ENCODE peak calls at places on chromosomes 12 and 14, in eight cellular contexts. H is CD4-positive, CD25-positive, alpha-beta regulatory T cell; Z is brain microvascular endothelial cell; O is body of pancreas; D is spleen; X is CD4-positive, alpha-beta memory T cell; T is ovary; C is esophagus squamous epithelium. G is an unnamed sample. For H3K27me3, the result is how much of the 10 kb centered on the place peaks cover.

GRCh38 chr12:6212086-6212485 is 11.9 kb downstream of the CD9 start:
- DNase-seq in O (no peak), X (no peak), C (no peak), T (no peak), Z (no peak), D (no peak), H (no peak), G (no peak)

GRCh38 chr12:400828-401227 is 616 bp upstream of the CCDC77 start:
- DNase-seq in Z (no peak), O (no peak), T (no peak), X (no peak), C (no peak), H (no peak), D (no peak), G (no peak)

GRCh38 chr14:72901361-72901760 is 7.5 kb upstream of the DPF3 start:
- DNase-seq in T (no peak), H (no peak), C (no peak), D (no peak), O (no peak), Z (no peak), X (no peak), G (no peak)

GRCh38 chr12:123363385-123363742 is 1.3 kb downstream of the SBNO1 start:
- DNase-seq in C (no peak), H (no peak), D (no peak), O (no peak), X (peak), Z (peak), T (no peak), G (no peak)

GRCh38 chr12:16884819-16885218 is 278.9 kb upstream of the LMO3 start:
- DNase-seq in D (no peak), Z (no peak), H (no peak), C (no peak), X (no peak), O (no peak), T (no peak), G (no peak)

GRCh38 chr12:27185234-27186045 is 58.6 kb upstream of the STK38L start:
- DNase-seq in C (no peak), X (peak), D (no peak), T (no peak), O (no peak), Z (peak), H (no peak), G (no peak)

GRCh38 chr14:54566410-54567223 is at the start of gene SAMD4A:
- DNase-seq in Z (peak), T (peak), O (peak), D (peak), X (peak), C (peak), H (peak), G (peak)

GRCh38 chr12:13196302-13196921 is at the start of gene EMP1:
- DNase-seq in X (peak), D (no peak), O (peak), C (peak), T (peak), Z (peak), H (peak), G (peak)

GRCh38 chr12:95739561-95740313 is 50.8 kb downstream of the NTN4 start:
- DNase-seq in T (peak), X (no peak), O (peak), H (no peak), D (peak), Z (no peak), C (no peak), G (no peak)

GRCh38 chr12:54058189-54058917 is 4.7 kb downstream of the HOXC4 start:
- DNase-seq in X (no peak), O (no peak), T (no peak), C (no peak), D (no peak), H (no peak), Z (no peak), G (no peak)
- H3K27me3 ChIP-seq in X (under half), O (under half), T (under half), C (under half), D (under half), H (under half), Z (half or more), G (under half)

DNA sequence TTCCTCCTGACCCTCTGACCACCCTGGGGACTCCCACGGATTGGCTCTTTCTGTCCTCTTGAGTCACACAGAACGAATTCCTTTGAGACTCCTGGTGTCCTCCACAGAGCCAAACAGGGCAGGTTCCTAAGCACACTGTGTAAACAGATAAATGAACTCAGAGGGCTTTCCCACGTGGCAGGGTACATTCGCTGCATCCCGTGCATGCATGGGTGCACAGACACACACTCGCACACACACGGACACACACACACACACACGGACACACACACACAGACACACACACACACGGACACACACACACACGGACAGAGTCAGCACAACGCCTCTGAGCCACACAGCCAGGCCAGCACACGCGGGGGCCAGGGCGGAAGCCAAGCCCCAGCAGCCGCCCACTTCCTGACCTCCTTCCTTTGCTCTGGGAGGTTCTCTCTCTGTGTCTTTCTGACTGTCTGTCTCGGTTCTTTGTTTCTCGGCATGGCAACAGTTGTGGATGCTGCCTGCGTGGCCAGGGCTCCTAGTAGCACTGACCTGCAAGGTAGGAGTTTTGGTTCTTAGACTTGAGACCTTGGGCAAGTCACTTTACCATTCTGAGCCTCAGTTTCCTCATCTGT is 706 bp downstream of the CRACR2A start:
- DNase-seq in X (peak), H (peak), T (peak), D (peak), O (peak), Z (peak), C (no peak), G (peak)
- H3K4me3 ChIP-seq in X (peak), H (peak), T (peak), D (peak), O (peak), Z (peak), C (peak), G (peak)

GRCh38 chr12:50507930-50508329 is 3.1 kb downstream of the DIP2B start:
- DNase-seq in H (peak), T (no peak), O (no peak), Z (no peak), C (no peak), D (no peak), X (no peak), G (no peak)
- H3K27ac ChIP-seq in H (peak), T (no peak), O (no peak), Z (no peak), C (peak), D (peak), X (no peak), G (no peak)

GRCh38 chr12:75207338-75208083 is 2.1 kb downstream of the KCNC2 start:
- DNase-seq in C (no peak), X (no peak), H (no peak), Z (no peak), D (peak), O (no peak), T (no peak), G (no peak)
- H3K27me3 ChIP-seq in C (under half), X (under half), H (under half), Z (under half), D (under half), O (under half), T (under half), G (under half)

DNA sequence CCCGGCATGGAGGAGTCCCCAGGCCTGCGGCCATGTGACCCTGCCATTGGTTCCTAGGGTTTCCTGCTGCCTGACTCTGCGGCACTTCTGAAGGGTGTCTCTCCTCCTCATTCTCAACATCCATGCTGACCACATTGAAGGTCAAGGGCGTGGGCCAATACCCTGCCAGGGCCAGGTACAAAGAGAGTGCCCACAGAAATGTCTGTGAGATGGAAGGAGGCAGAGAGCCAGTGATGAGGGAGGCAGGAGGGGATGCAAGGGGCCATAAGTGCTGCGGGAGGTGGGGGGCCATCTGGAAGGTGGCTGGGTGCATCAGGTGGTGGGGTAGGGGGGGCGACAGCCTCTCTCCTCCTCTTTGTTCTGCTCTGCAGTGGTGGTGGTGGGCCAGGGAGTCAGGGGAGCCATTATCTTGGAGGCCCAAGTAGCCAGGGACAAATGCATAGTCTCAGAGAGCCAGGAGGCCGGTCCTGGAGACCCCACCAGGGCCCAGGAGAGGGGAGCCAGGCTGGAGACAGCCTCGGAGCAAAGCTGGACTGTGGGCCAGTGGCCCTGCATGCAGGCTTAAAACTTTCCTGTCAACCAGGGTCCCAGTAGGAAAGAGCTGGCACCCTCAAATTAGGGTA is 13.0 kb upstream of the CDC42BPB start:
- DNase-seq in C (no peak), O (no peak), H (no peak), Z (no peak), X (no peak), T (no peak), D (peak), G (no peak)
- H3K4me3 ChIP-seq in C (no peak), O (no peak), H (no peak), Z (no peak), X (no peak), T (no peak), D (no peak), G (no peak)

GRCh38 chr14:22010532-22011242 is 337.1 kb upstream of the OR4E1 start:
- DNase-seq in D (no peak), C (no peak), T (no peak), H (no peak), X (no peak), O (no peak), Z (no peak), G (no peak)
- H3K27ac ChIP-seq in D (no peak), C (no peak), T (no peak), H (no peak), X (no peak), O (no peak), Z (no peak), G (peak)

G was measured in vagina.